ENCODE peak calls at places on chromosomes 5 and 9, in nine cellular contexts. V, I, H, Y, Z, O, U, G and N are unnamed samples.

GRCh38 chr5:83015676-83016075 is 61.5 kb downstream of the TMEM167A start:
- DNase-seq in V (no peak), I (no peak), H (no peak), Y (no peak), Z (no peak), O (no peak), U (peak; percentile 85), G (no peak), N (no peak)

GRCh38 chr9:114501786-114502682 is 3.2 kb downstream of the WHRN start:
- DNase-seq in V (no peak), I (no peak), H (no peak), Y (no peak), Z (no peak), O (peak; percentile 49), U (peak; percentile 71), G (no peak), N (no peak)

GRCh38 chr9:129348890-129349570 is 171.0 kb upstream of the IER5L start:
- DNase-seq in V (no peak), I (no peak), H (no peak), Y (no peak), Z (no peak), O (no peak), U (peak; percentile 76), G (no peak), N (no peak)

GRCh38 chr5:130571076-130571475 is 594.0 kb downstream of the HINT1 start:
- DNase-seq in V (no peak), I (no peak), H (no peak), Y (no peak), Z (peak; percentile 55), O (no peak), U (no peak), G (no peak), N (no peak)

GRCh38 chr9:92714787-92715487 is 45.0 kb upstream of the IPPK start:
- DNase-seq in V (peak; percentile 51), I (peak; percentile 48), H (no peak), Y (no peak), Z (no peak), O (no peak), U (no peak), G (no peak), N (no peak)

GRCh38 chr9:108394726-108395125 is 461.1 kb downstream of the ACTL7B start:
- DNase-seq in V (no peak), I (no peak), H (peak; percentile 52), Y (no peak), Z (no peak), O (no peak), U (no peak), G (no peak), N (no peak)

GRCh38 chr5:134136771-134137170 is 22.3 kb downstream of the TCF7 start:
- DNase-seq in V (peak; percentile 1), I (peak; percentile 4), H (peak; percentile 43), Y (no peak), Z (no peak), O (no peak), U (no peak), G (no peak), N (peak; percentile 31)

GRCh38 chr9:450057-450456 is 235.4 kb downstream of the DOCK8 start:
- DNase-seq in V (no peak), I (no peak), H (no peak), Y (no peak), Z (no peak), O (no peak), U (no peak), G (no peak), N (no peak)

GRCh38 chr9:134592018-134592818 is 49.4 kb upstream of the COL5A1 start:
- DNase-seq in V (peak; percentile 46), I (peak; percentile 59), H (no peak), Y (no peak), Z (peak; percentile 90), O (no peak), U (peak; percentile 53), G (no peak), N (no peak)

GRCh38 chr9:134591573-134591981 is 50.0 kb upstream of the COL5A1 start:
- DNase-seq in V (no peak), I (no peak), H (no peak), Y (no peak), Z (peak; percentile 66), O (no peak), U (peak; percentile 47), G (no peak), N (no peak)

GRCh38 chr9:134590240-134591081 is 51.1 kb upstream of the COL5A1 start:
- DNase-seq in V (no peak), I (no peak), H (no peak), Y (no peak), Z (peak; percentile 82), O (no peak), U (no peak), G (no peak), N (peak; percentile 36)

GRCh38 chr9:134589748-134590147 is 51.9 kb upstream of the COL5A1 start:
- DNase-seq in V (no peak), I (no peak), H (no peak), Y (no peak), Z (no peak), O (no peak), U (peak; percentile 88), G (no peak), N (peak; percentile 28)

DNA sequence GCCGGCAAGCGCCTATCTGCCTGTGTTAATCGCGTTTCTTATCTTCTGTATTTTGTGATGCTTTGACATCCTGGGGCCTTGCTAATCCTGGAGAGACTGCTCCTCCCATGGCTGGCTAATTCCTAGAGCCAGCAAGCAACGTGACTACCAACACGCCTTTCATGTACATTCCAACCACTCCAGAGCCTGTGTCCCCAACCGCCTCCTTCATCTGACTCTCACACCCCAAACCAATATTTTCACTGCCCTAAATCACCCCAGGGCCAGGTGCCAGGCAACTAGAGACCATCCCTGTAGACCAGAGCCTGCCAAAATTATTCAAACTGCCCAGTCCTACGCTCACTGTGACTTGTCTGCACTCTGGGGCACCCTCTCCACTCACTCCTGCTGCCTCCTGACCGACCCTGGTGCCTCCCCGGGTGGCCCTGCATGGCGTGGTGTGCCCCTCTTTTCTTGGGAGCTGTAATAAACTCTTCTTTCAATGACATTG is 50.5 kb upstream of the COL5A1 start:
- DNase-seq in V (no peak), I (no peak), H (no peak), Y (no peak), Z (peak; percentile 49), O (no peak), U (peak; percentile 96), G (no peak), N (no peak)
- H3K27ac ChIP-seq in V (peak overlapping the region; percentile 69), I (no peak overlapping the region), H (no peak overlapping the region), Y (no peak overlapping the region), Z (no peak overlapping the region), O (no peak overlapping the region), U (peak overlapping the region; percentile 80), G (no peak overlapping the region), N (no peak overlapping the region)

DNA sequence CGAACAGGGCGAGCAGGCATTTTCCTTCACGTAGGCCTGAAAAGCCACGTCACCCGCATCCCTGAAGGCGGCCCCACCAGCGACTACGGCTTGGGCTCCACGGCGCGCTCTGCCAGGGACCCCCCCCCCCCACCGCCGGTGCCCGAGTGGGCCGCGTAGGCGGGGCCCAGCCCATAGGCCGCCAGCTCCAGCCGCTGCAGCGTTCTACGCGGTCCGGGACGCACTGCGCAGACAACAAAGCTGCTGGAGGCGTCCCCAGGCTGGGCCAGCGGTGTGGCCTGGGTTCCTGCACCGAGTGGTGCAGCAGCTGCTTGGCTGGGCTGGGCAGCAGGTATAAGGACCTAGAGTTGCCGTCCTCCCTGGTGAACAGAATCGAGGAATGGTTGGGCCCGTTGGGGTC is 18.3 kb upstream of the BTNL3 start:
- DNase-seq in V (no peak), I (no peak), H (no peak), Y (no peak), Z (no peak), O (no peak), U (no peak), G (no peak), N (no peak)
- H3K27ac ChIP-seq in V (no peak overlapping the region), I (no peak overlapping the region), H (no peak overlapping the region), Y (no peak overlapping the region), Z (no peak overlapping the region), O (no peak overlapping the region), U (no peak overlapping the region), G (no peak overlapping the region), N (no peak overlapping the region)

DNA sequence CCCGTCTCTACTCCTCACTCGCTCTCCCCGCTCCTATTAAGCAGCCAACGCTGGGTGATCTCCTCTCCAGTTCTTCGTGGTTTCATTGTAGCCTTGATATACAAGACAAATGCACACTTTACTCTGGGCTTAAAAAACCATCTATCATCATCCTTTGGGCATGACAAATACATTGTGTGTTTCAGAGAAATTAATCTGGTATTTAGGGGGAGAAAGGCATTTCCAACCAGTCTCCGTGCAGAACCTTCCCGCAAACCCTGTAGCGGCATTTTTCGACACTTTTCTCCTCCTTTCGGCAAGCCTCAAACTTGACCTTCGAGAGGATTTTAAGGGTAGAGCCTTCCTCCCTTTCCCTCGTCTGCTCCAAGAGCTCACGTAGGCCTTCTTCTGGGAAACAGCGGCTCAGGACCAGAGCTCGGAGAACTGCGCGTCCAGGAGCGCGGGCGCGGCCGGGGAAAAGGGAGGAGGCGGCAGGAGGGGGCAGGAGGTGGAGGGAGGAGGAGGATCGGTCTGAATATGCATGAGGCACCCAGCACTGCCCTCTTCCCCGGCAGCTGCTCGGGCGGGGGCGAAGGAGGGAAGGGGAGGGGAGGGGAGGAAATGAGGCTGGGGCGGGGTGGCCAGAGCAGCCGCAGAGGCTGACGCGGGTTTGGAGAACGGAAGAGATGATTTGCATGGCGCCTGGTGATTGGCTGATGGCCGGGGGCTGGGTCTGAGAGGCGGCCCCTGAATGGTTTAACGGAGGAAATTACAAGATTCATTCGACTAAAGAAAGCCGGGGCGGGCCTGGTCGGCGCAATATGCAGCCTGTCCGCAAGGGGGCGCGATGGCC is 127.6 kb downstream of the TMEM161B start:
- DNase-seq in V (peak; percentile 95), I (peak; percentile 99), H (peak; percentile 88), Y (peak; percentile 96), Z (peak; percentile 98), O (peak; percentile 93), U (peak; percentile 99), G (peak; percentile 93), N (peak; percentile 97)
- H3K27ac ChIP-seq in V (peak overlapping the region; percentile 56), I (peak overlapping the region; percentile 78), H (peak overlapping the region; percentile 40), Y (no peak overlapping the region), Z (no peak overlapping the region), O (no peak overlapping the region), U (no peak overlapping the region), G (no peak overlapping the region), N (peak overlapping the region; percentile 56)

GRCh38 chr9:127199001-127199791 is 65.4 kb upstream of the GARNL3 start:
- DNase-seq in V (peak; percentile 81), I (peak; percentile 89), H (peak; percentile 87), Y (peak; percentile 81), Z (peak; percentile 89), O (peak; percentile 77), U (peak; percentile 92), G (peak; percentile 67), N (peak; percentile 76)

GRCh38 chr9:127198587-127198986 is 66.0 kb upstream of the GARNL3 start:
- DNase-seq in V (peak; percentile 15), I (no peak), H (peak; percentile 57), Y (no peak), Z (no peak), O (no peak), U (no peak), G (no peak), N (no peak)

GRCh38 chr9:127196826-127197145 is 67.8 kb upstream of the GARNL3 start:
- DNase-seq in V (peak; percentile 29), I (no peak), H (no peak), Y (no peak), Z (no peak), O (no peak), U (no peak), G (no peak), N (no peak)

GRCh38 chr9:127197186-127197860 is 67.3 kb upstream of the GARNL3 start:
- DNase-seq in V (peak; percentile 44), I (no peak), H (peak; percentile 47), Y (no peak), Z (no peak), O (no peak), U (no peak), G (no peak), N (no peak)

DNA sequence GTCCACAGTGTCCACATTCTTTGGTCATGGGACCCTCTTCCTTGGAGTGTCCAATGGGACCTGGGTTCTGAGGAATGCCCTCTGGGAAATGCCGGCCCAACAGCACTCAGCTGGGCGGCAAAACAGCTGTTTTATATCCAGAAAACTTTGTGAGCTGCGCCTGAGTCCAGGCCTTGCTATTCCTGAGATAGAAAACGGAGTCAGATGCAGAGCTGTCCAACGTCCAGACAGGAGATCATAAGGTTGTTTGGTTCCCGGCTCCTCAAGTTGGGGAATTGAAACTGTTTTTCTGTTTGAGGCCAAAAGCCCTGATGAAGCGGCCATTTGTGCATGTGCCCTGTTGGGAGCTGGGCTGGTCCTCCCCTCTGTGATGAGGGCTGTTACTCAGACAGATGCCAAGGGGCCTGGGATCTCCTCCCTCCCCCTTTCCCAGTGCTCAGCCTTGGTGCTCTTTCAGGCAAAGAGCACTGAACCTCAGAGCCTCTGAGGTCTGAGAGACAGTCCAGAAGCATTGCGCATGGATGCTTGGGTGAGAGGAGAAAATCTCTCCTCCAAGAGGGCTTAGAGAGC is 66.6 kb upstream of the GARNL3 start:
- DNase-seq in V (peak; percentile 13), I (no peak), H (peak; percentile 56), Y (no peak), Z (peak; percentile 41), O (no peak), U (no peak), G (no peak), N (no peak)
- H3K27ac ChIP-seq in V (peak overlapping the region; percentile 81), I (peak overlapping the region; percentile 87), H (peak overlapping the region; percentile 58), Y (no peak overlapping the region), Z (no peak overlapping the region), O (no peak overlapping the region), U (no peak overlapping the region), G (no peak overlapping the region), N (peak overlapping the region; percentile 79)